ENCODE peak calls at places on chromosomes 4 and X, in seven cellular contexts. S is neural progenitor cell, P is adrenal gland, H is uterus, B is cardiac fibroblast, I is stomach, A is fibroblast of the aortic adventitia. G is an unnamed sample.
A peak's percentile ranks its signal among the peaks of the same experiment; 100 is the strongest.

GRCh38 chr4:101155368-101155767 is 192.0 kb downstream of the PPP3CA start:
- DNase-seq in S (peak; percentile 21), P (no peak), H (no peak), B (peak; percentile 58), I (no peak), A (peak; percentile 76), G (no peak)

GRCh38 chrX:47179221-47179927 is 14.3 kb upstream of the UBA1 start:
- DNase-seq in S (no peak), P (peak; percentile 91), H (no peak), B (peak; percentile 55), I (no peak), A (peak; percentile 23), G (no peak)

GRCh38 chrX:39577976-39578962 is 519.5 kb downstream of the BCOR start:
- DNase-seq in S (no peak), P (no peak), H (peak; percentile 28), B (no peak), I (peak; percentile 26), A (peak; percentile 12), G (no peak)

GRCh38 chr4:64738240-64738639 is 329.0 kb upstream of the TECRL start:
- DNase-seq in S (no peak), P (no peak), H (no peak), B (no peak), I (no peak), A (no peak), G (no peak)

GRCh38 chrX:104166735-104167436 is 633 bp downstream of the FAM199X start:
- DNase-seq in S (no peak), P (no peak), H (no peak), B (no peak), I (no peak), A (no peak), G (no peak)

GRCh38 chrX:46531442-46531841 is 13.8 kb downstream of the ZNF674 start:
- DNase-seq in S (no peak), P (no peak), H (no peak), B (no peak), I (no peak), A (no peak), G (no peak)

GRCh38 chrX:141760761-141761160 is 62.2 kb upstream of the SPANXD start:
- DNase-seq in S (no peak), P (no peak), H (no peak), B (peak; percentile 15), I (no peak), A (no peak), G (no peak)

GRCh38 chr4:4857001-4857808 is 2.3 kb upstream of the MSX1 start:
- DNase-seq in S (no peak), P (no peak), H (no peak), B (no peak), I (no peak), A (no peak), G (no peak)

GRCh38 chr4:52952540-52952939 is 90.4 kb downstream of the RASL11B start:
- DNase-seq in S (no peak), P (no peak), H (no peak), B (no peak), I (no peak), A (no peak), G (no peak)

GRCh38 chr4:52861879-52862604 is at the start of gene RASL11B:
- DNase-seq in S (peak; percentile 92), P (peak; percentile 88), H (peak; percentile 85), B (peak; percentile 63), I (peak; percentile 89), A (peak; percentile 44), G (peak; percentile 81)

GRCh38 chr4:165343353-165344191 is 16.1 kb downstream of the MSMO1 start:
- DNase-seq in S (peak; percentile 24), P (no peak), H (no peak), B (no peak), I (no peak), A (peak; percentile 20), G (no peak)

GRCh38 chr4:2101346-2102044 is 42.4 kb downstream of the NAT8L start:
- DNase-seq in S (no peak), P (no peak), H (no peak), B (peak; percentile 16), I (no peak), A (peak; percentile 4), G (no peak)

GRCh38 chr4:169658970-169659735 is 38.8 kb downstream of the CLCN3 start:
- DNase-seq in S (peak; percentile 3), P (no peak), H (no peak), B (no peak), I (no peak), A (peak; percentile 15), G (no peak)

GRCh38 chr4:151055539-151055938 is 40.5 kb upstream of the LRBA start:
- DNase-seq in S (no peak), P (no peak), H (no peak), B (no peak), I (no peak), A (no peak), G (no peak)

GRCh38 chrX:47264507-47265173 is 31.8 kb downstream of the USP11 start:
- DNase-seq in S (no peak), P (no peak), H (no peak), B (peak; percentile 64), I (no peak), A (no peak), G (no peak)

GRCh38 chr4:47668810-47669408 is 169.0 kb downstream of the CORIN start:
- DNase-seq in S (peak; percentile 43), P (no peak), H (no peak), B (peak; percentile 79), I (no peak), A (peak; percentile 77), G (peak; percentile 16)

GRCh38 chr4:38298868-38299713 is 338.9 kb downstream of the PTTG2 start:
- DNase-seq in S (no peak), P (no peak), H (no peak), B (no peak), I (no peak), A (no peak), G (no peak)

GRCh38 chrX:72025236-72025770 is 106.4 kb downstream of the RTL5 start:
- DNase-seq in S (no peak), P (no peak), H (no peak), B (no peak), I (no peak), A (no peak), G (no peak)

GRCh38 chr4:7186081-7186480 is 6.3 kb upstream of the SORCS2 start:
- DNase-seq in S (peak; percentile 55), P (no peak), H (peak; percentile 30), B (no peak), I (no peak), A (no peak), G (peak; percentile 54)

GRCh38 chr4:173509031-173510001 is 20.7 kb downstream of the HAND2 start:
- DNase-seq in S (peak; percentile 66), P (peak; percentile 60), H (peak; percentile 70), B (peak; percentile 68), I (no peak), A (peak; percentile 72), G (no peak)

GRCh38 chr4:173507471-173508385 is 22.3 kb downstream of the HAND2 start:
- DNase-seq in S (peak; percentile 46), P (no peak), H (no peak), B (no peak), I (no peak), A (no peak), G (no peak)

GRCh38 chr4:173508386-173509002 is 21.5 kb downstream of the HAND2 start:
- DNase-seq in S (peak; percentile 61), P (peak; percentile 50), H (no peak), B (no peak), I (no peak), A (no peak), G (no peak)

GRCh38 chr4:173505924-173506779 is 23.9 kb downstream of the HAND2 start:
- DNase-seq in S (peak; percentile 81), P (peak; percentile 80), H (no peak), B (peak; percentile 75), I (peak; percentile 59), A (peak; percentile 78), G (peak; percentile 66)

GRCh38 chr4:173506780-173507211 is 23.2 kb downstream of the HAND2 start:
- DNase-seq in S (peak; percentile 75), P (no peak), H (no peak), B (no peak), I (no peak), A (no peak), G (no peak)
- TF ChIP-seq CTCF in S (no peak), P (no peak), H (no peak), B (no peak), I (no peak), A (no peak), G (no peak)

DNA sequence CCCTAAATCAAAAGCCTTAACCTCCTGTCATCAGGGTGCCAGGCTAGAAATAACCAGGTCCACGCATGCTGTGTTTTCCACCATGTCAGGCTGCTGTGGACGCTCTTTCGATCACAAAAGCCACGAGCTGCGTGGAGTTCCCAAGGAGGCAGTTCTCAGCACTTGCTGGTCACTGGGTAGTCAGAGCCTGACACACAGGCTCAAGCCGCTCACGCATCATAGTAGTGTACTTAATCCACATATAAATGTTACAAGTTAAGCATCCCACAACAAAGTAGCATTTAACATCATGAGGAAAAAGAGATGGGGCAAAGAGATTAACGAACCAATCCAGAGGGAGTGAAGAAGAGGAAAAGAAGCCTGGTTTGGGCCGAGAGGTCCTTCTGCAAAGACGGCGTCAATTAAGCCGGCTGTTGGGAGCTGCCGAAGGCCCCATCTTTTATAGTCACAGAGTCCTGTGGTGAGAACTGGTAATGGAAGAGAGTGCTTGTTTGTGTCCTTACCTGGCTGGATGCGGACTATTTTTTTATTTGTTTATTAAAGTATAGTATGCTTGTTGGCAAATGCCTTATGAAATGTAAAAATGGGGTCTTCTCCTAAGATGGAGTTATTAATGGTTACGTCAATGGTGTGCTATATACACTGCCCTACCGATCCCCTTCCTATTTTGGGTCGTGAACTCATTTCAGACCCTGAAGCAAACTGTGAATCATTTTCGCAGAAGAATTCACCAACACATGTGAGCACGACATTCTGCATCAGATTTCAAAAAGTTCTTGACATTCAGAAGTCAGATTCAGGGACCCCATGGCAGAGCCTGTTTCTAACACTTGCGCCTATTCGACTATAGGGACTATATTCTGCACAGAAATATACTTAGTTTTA is 675 bp downstream of the PRIMPOL start:
- DNase-seq in S (peak; percentile 64), P (peak; percentile 73), H (no peak), B (peak; percentile 70), I (no peak), A (peak; percentile 51), G (no peak)
- TF ChIP-seq CTCF in S (no peak), P (no peak), H (no peak), B (no peak), I (no peak), A (no peak), G (no peak)

DNA sequence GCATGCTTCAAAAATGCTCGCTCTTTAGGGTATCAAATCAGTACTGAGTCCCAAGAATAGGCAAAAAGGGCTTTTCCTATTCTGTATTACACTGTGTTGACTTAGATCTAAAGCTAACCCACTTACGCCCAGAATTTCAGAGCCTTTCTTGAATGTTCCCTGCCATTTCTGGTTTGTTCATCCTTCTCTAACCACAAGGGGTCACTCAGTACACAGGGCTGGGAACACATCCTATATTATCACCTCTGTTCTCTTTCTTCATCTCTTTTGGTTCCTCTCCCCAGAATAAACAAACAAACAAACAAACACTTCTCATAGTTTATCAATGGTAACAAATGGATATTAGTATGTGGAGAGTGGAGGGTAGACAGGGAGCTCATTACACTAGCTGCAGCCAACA is 25.5 kb upstream of the MORC4 start:
- DNase-seq in S (peak; percentile 50), P (no peak), H (no peak), B (peak; percentile 48), I (no peak), A (peak; percentile 45), G (peak; percentile 14)
- TF ChIP-seq CTCF in S (peak; percentile 66), P (peak; percentile 31), H (no peak), B (peak; percentile 58), I (peak; percentile 12), A (peak; percentile 65), G (peak; percentile 20)

GRCh38 chrX:68421651-68422050 is 11.6 kb downstream of the OPHN1 start:
- DNase-seq in S (no peak), P (no peak), H (no peak), B (no peak), I (no peak), A (no peak), G (no peak)
- TF ChIP-seq CTCF in S (no peak), P (no peak), H (no peak), B (no peak), I (no peak), A (no peak), G (no peak)

G was measured in Calu3.